ENCODE peak calls at places on chromosomes 16 and 17, in four cellular contexts. S is CD4-positive, alpha-beta T cell; U is cardiac fibroblast; L is WTC11. Q is an unnamed sample.

GRCh38 chr16:75385507-75386152 is 47.7 kb downstream of the CFDP1 start:
- DNase-seq in S (no peak), U (peak), L (no peak), Q (no peak)

GRCh38 chr17:59254742-59255141 is 34.4 kb downstream of the GDPD1 start:
- DNase-seq in S (no peak), U (no peak), L (no peak), Q (no peak)

GRCh38 chr17:14747576-14747940 is 446.7 kb downstream of the HS3ST3B1 start:
- DNase-seq in S (no peak), U (no peak), L (no peak), Q (no peak)

GRCh38 chr17:62780951-62781350 is 27.2 kb downstream of the MARCHF10 start:
- DNase-seq in S (no peak), U (peak), L (no peak), Q (no peak)

GRCh38 chr16:77700846-77701245 is 21.5 kb upstream of the NUDT7 start:
- DNase-seq in S (no peak), U (no peak), L (no peak), Q (no peak)

GRCh38 chr17:6047966-6048365 is 22.2 kb upstream of the WSCD1 start:
- DNase-seq in S (no peak), U (no peak), L (no peak), Q (no peak)

GRCh38 chr17:32298298-32298697 is 32.7 kb downstream of the RHBDL3 start:
- DNase-seq in S (no peak), U (no peak), L (no peak), Q (no peak)

GRCh38 chr16:24801761-24802302 is 43.9 kb upstream of the SLC5A11 start:
- DNase-seq in S (no peak), U (no peak), L (no peak), Q (no peak)

GRCh38 chr16:51577621-51578303 is 426.7 kb upstream of the SALL1 start:
- DNase-seq in S (no peak), U (no peak), L (no peak), Q (no peak)

GRCh38 chr17:21512307-21513011 is 136.3 kb downstream of the KCNJ12 start:
- DNase-seq in S (no peak), U (no peak), L (no peak), Q (no peak)

GRCh38 chr17:35750526-35751395 is 2.3 kb downstream of the GAS2L2 start:
- DNase-seq in S (no peak), U (no peak), L (no peak), Q (no peak)

GRCh38 chr17:3761918-3762380 is 38.2 kb downstream of the HASPIN start:
- DNase-seq in S (no peak), U (no peak), L (no peak), Q (no peak)

GRCh38 chr16:49748322-49748721 is 107.6 kb downstream of the ZNF423 start:
- DNase-seq in S (no peak), U (peak), L (no peak), Q (no peak)

GRCh38 chr17:49603720-49604119 is 28.0 kb downstream of the NXPH3 start:
- DNase-seq in S (no peak), U (peak), L (no peak), Q (no peak)
- TF ChIP-seq CTCF in S (no peak), U (peak), L (no peak), Q (no peak)

GRCh38 chr16:931651-932500 is 38.9 kb downstream of the LMF1 start:
- DNase-seq in S (no peak), U (no peak), L (no peak), Q (no peak)
- TF ChIP-seq CTCF in S (no peak), U (no peak), L (no peak), Q (no peak)

GRCh38 chr16:72457243-72457925 is 285.4 kb upstream of the PMFBP1 start:
- DNase-seq in S (no peak), U (no peak), L (no peak), Q (no peak)

GRCh38 chr16:72458035-72458434 is 286.1 kb upstream of the PMFBP1 start:
- DNase-seq in S (no peak), U (no peak), L (no peak), Q (no peak)

GRCh38 chr16:72455743-72456659 is 284.0 kb upstream of the PMFBP1 start:
- DNase-seq in S (no peak), U (no peak), L (no peak), Q (no peak)
- TF ChIP-seq CTCF in S (no peak), U (no peak), L (no peak), Q (no peak)

GRCh38 chr17:51439395-51440229 is 179.3 kb downstream of the UTP18 start:
- DNase-seq in S (no peak), U (peak), L (no peak), Q (no peak)

GRCh38 chr17:51435171-51435552 is 174.8 kb downstream of the UTP18 start:
- DNase-seq in S (no peak), U (no peak), L (no peak), Q (no peak)

GRCh38 chr17:51434434-51435170 is 174.3 kb downstream of the UTP18 start:
- DNase-seq in S (no peak), U (no peak), L (no peak), Q (no peak)

GRCh38 chr17:51430581-51430980 is 170.2 kb downstream of the UTP18 start:
- DNase-seq in S (no peak), U (no peak), L (no peak), Q (no peak)

DNA sequence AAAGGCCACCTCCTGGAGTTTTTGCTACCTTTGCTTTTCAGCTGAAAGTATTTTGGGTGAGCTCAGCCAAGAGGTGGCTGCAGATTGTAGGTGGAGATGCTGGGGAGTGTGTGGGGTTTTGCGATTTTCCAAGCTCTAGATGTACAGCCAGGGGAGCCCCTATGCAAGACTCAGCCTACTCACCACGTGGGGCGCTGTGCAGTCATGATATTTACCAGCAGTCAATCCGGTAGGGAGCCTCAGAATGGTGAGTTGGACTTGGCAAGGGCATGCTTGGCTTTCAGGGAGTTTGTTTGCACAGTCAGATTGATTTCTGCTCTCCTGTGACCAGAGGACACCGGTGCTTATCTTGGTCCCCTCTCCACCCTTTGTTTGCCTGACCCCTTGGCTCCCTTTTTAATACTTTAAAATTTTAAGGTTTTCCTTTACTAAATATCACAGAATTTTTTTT is 175.3 kb downstream of the UTP18 start:
- DNase-seq in S (no peak), U (peak), L (peak), Q (peak)
- TF ChIP-seq CTCF in S (peak), U (peak), L (peak), Q (peak)

GRCh38 chr16:17416461-17417221 is 54.1 kb downstream of the XYLT1 start:
- DNase-seq in S (peak), U (peak), L (peak), Q (no peak)
- TF ChIP-seq CTCF in S (peak), U (no peak), L (no peak), Q (peak)

GRCh38 chr17:61259360-61259759 is 140.3 kb upstream of the TBX2 start:
- DNase-seq in S (no peak), U (no peak), L (no peak), Q (no peak)
- TF ChIP-seq CTCF in S (no peak), U (no peak), L (no peak), Q (no peak)

GRCh38 chr16:87533061-87533460 is 40.2 kb upstream of the ZCCHC14 start:
- DNase-seq in S (no peak), U (no peak), L (no peak), Q (no peak)
- TF ChIP-seq CTCF in S (no peak), U (no peak), L (no peak), Q (no peak)

GRCh38 chr17:7549401-7550055 is 670 bp downstream of the TNFSF12 start:
- DNase-seq in S (peak), U (no peak), L (no peak), Q (peak)

GRCh38 chr17:7550359-7550758 is 1.5 kb downstream of the TNFSF12 start:
- DNase-seq in S (no peak), U (no peak), L (no peak), Q (no peak)

GRCh38 chr17:7552621-7553051 is 3.8 kb downstream of the TNFSF12 start:
- DNase-seq in S (no peak), U (no peak), L (no peak), Q (no peak)

GRCh38 chr17:7551396-7551795 is 2.5 kb downstream of the TNFSF12 start:
- DNase-seq in S (no peak), U (no peak), L (no peak), Q (no peak)

GRCh38 chr17:7548585-7549400 is at the start of gene TNFSF12:
- DNase-seq in S (peak), U (peak), L (peak), Q (peak)
- TF ChIP-seq CTCF in S (no peak), U (peak), L (no peak), Q (peak)

GRCh38 chr17:56910509-56911235 is 3.2 kb downstream of the TRIM25 start:
- DNase-seq in S (no peak), U (no peak), L (no peak), Q (no peak)
- TF ChIP-seq CTCF in S (no peak), U (no peak), L (no peak), Q (no peak)

Q was measured in dorsolateral prefrontal cortex.